ENCODE peak calls at places on chromosomes 3 and 15, in seven cellular contexts. W, Q, C, K, R, L and F are unnamed samples.

GRCh38 chr3:194003128-194004057 is 132.6 kb upstream of the HES1 start:
- DNase-seq in W (peak), Q (peak), C (peak), K (peak), R (peak), L (peak), F (peak)

GRCh38 chr15:67083135-67083766 is 17.8 kb downstream of the SMAD3 start:
- DNase-seq in W (no peak), Q (no peak), C (no peak), K (no peak), R (no peak), L (no peak), F (no peak)

GRCh38 chr3:47004369-47005211 is 25.1 kb downstream of the NBEAL2 start:
- DNase-seq in W (no peak), Q (no peak), C (no peak), K (no peak), R (no peak), L (no peak), F (no peak)

GRCh38 chr3:33277193-33277882 is at the start of gene FBXL2:
- DNase-seq in W (no peak), Q (peak), C (peak), K (peak), R (peak), L (peak), F (peak)

GRCh38 chr15:55846108-55846707 is 103.3 kb upstream of the PRTG start:
- DNase-seq in W (peak), Q (peak), C (peak), K (peak), R (peak), L (no peak), F (peak)

GRCh38 chr3:109382573-109382972 is 45.2 kb upstream of the DPPA4 start:
- DNase-seq in W (no peak), Q (no peak), C (no peak), K (no peak), R (no peak), L (no peak), F (no peak)

GRCh38 chr15:60928987-60929386 is 300.1 kb downstream of the RORA start:
- DNase-seq in W (no peak), Q (no peak), C (no peak), K (no peak), R (no peak), L (no peak), F (no peak)

GRCh38 chr3:48465531-48466378 is 19.2 kb downstream of the ATRIP start:
- DNase-seq in W (peak), Q (peak), C (peak), K (peak), R (no peak), L (peak), F (peak)